ENCODE peak calls at places on chromosomes 4 and X, in five cellular contexts. T is Peyer's patch, G is NB4, V is vagina, I is esophagus muscularis mucosa. B is an unnamed sample.

GRCh38 chrX:142089193-142089592 is 115.9 kb downstream of the MAGEC2 start:
- DNase-seq in T (no peak), I (no peak), G (peak), V (no peak), B (no peak)

GRCh38 chr4:91824773-91825172 is 479.0 kb upstream of the GRID2 start:
- DNase-seq in T (no peak), I (no peak), V (no peak), G (no peak), B (no peak)

GRCh38 chr4:75702919-75703411 is 21.4 kb upstream of the USO1 start:
- DNase-seq in T (no peak), G (no peak), V (no peak), I (no peak), B (no peak)

GRCh38 chrX:22952011-22952410 is 47.7 kb upstream of the DDX53 start:
- DNase-seq in I (no peak), V (no peak), G (peak), T (no peak), B (no peak)

GRCh38 chrX:9846631-9847030 is 60.4 kb downstream of the SHROOM2 start:
- DNase-seq in G (no peak), I (no peak), V (no peak), T (no peak), B (no peak)

GRCh38 chrX:104315555-104315954 is 60.8 kb upstream of the ESX1 start:
- DNase-seq in G (no peak), I (no peak), T (no peak), V (no peak), B (no peak)

GRCh38 chr4:133372699-133373098 is 223.6 kb downstream of the PCDH10 start:
- DNase-seq in V (no peak), G (no peak), I (no peak), T (no peak), B (no peak)

GRCh38 chr4:153465583-153465921 is 608 bp upstream of the TMEM131L start:
- DNase-seq in G (peak), T (peak), I (peak), V (no peak), B (peak)

GRCh38 chr4:110492522-110492921 is 16.6 kb downstream of the ENPEP start:
- DNase-seq in T (no peak), I (no peak), V (no peak), G (peak), B (no peak)

GRCh38 chr4:123256901-123257300 is 139.7 kb upstream of the SPRY1 start:
- DNase-seq in G (no peak), T (no peak), V (no peak), I (no peak), B (no peak)

GRCh38 chrX:134571831-134572230 is 86.4 kb downstream of the PLAC1 start:
- DNase-seq in T (no peak), G (no peak), I (no peak), V (no peak), B (no peak)

GRCh38 chr4:20252656-20253271 is 1.1 kb downstream of the SLIT2 start:
- DNase-seq in T (peak), G (peak), I (no peak), V (peak), B (peak)

GRCh38 chrX:69741706-69742105 is 125.8 kb downstream of the EDA start:
- DNase-seq in V (no peak), T (no peak), I (no peak), G (no peak), B (no peak)

GRCh38 chr4:139367421-139368090 is 65.3 kb upstream of the NDUFC1 start:
- DNase-seq in V (no peak), T (no peak), G (no peak), I (no peak), B (no peak)

GRCh38 chr4:38985363-38986065 is 46.7 kb downstream of the TMEM156 start:
- DNase-seq in V (no peak), I (no peak), T (no peak), G (no peak), B (no peak)

GRCh38 chrX:107561468-107562215 is 66.7 kb upstream of the PRPS1 start:
- DNase-seq in G (no peak), V (no peak), I (no peak), T (no peak), B (no peak)

GRCh38 chrX:97984641-97985040 is 1100.9 kb downstream of the RPA4 start:
- DNase-seq in T (no peak), I (no peak), V (no peak), G (no peak), B (no peak)

GRCh38 chr4:13495753-13496152 is 11.6 kb upstream of the RAB28 start:
- DNase-seq in G (no peak), I (no peak), V (no peak), T (no peak), B (no peak)

GRCh38 chrX:72238183-72238582 is 644 bp downstream of the ERCC6L start:
- DNase-seq in I (no peak), G (no peak), V (no peak), T (no peak), B (no peak)
- H3K4me3 ChIP-seq in I (peak), G (peak), V (no peak), T (no peak), B (peak)

DNA sequence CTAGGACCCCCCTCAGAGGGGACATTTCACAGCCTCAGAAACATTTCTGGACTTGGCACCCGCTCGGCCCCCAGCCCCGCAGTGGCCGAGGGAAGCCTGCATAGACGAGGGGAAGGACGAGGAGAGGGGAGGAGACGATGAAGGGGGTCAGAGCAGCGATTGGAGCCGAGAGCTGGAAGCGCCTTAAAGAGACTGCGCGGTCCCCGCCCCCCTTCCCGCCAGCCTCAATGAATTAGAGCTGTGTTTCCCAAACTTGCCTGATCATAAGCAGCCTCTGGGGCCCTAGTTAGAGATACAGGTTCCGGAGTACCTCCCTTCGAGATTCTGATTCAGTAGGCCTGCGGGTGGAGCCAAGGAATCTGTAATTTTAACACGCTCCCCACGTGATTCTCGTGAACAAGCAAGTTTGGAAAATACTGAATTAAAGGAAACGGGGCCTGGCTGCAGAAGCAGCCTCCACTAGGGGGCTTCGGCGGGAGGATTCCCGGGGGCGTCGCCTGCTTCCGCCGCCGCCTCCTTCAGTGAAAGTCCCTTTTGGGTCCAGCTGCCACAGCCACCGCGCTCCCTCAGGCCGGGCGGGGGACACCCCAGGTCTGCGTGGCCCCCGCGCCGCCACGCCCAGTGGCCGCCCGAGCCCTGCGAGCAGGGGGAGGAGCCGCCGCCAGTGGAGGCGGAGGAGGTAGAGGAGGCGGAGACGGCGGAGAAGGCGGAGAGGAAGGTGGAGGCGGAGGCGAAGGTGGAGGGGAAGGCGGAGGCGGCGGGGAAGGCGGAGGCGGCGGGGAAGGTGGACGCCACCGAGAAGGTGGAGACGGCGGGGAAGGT is at the start of gene USP27X:
- DNase-seq in I (no peak), T (peak), V (no peak), G (peak), B (peak)
- TF ChIP-seq POLR2A in I (no peak), T (no peak), V (peak), G (no peak), B (peak)

GRCh38 chr4:55396305-55397023 is 707 bp downstream of the TMEM165 start:
- DNase-seq in I (no peak), V (no peak), G (peak), T (peak), B (peak)

GRCh38 chr4:55395529-55396304 is at the start of gene TMEM165:
- DNase-seq in G (peak), I (peak), T (peak), V (peak), B (peak)

GRCh38 chr4:55393461-55394320 is 2.1 kb upstream of the TMEM165 start:
- DNase-seq in I (no peak), G (peak), T (no peak), V (no peak), B (no peak)

GRCh38 chr4:55397024-55397520 is 1.3 kb downstream of the TMEM165 start:
- DNase-seq in T (no peak), I (no peak), G (peak), V (no peak), B (peak)

DNA sequence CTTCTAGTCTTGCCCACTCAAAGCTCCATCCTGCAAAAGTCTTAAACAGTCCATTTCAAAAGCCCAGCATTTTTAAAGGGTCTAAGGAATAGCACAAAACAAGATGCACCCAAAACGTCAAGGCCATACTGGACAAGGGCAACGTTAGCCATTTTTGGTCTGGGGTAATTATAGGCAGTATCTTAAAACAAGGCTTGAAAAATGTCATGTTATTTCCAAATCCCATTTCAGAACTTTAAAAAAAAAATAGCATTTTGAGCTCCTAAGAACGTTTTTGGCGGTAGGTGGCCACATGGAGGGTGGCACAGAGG is 584 bp upstream of the TMEM165 start:
- DNase-seq in V (no peak), G (no peak), I (no peak), T (no peak), B (no peak)
- TF ChIP-seq CTCF in V (no peak), G (no peak), I (peak), T (peak), B (no peak)

DNA sequence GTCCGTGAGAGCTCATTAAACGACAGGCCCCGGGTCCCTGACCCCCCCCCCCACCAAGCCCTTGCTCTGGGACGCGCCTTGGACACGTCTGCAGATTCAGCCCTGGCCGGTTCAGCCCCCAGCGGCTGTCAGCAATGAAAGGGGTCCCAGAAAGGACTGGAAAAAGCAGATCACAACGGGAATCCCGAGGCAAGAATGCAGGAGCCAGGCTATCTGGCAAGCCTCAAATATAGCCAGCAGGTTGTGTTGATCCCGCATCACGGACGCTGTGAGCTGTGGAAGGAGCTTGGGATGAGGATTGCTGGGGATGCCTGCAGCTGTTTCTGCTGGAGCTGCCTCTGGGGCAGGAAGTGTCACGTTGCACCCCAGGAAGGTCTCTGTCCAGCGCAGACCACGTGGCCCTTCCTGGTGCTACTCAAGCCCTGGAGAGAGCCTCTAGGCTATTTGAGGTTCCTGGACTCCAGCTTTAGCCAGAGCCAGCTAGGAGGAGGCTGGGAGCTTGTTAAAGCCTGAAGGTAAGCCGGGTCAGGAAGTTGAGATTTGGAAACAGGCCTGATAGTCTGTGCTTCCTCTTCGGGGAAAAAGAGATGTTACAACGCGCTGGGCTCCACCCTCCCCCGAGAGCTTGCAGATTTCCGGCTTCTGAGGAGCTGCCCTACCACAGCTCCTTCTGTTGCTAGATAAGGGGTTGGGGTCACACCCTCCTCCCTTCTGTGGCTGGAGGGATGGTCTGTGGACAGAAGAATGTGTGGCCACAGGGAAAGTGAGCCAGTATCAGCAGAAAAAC is 19.3 kb upstream of the CSF2RA start:
- DNase-seq in T (peak), V (no peak), G (peak), I (no peak), B (peak)
- H3K4me3 ChIP-seq in T (peak), V (no peak), G (peak), I (peak), B (peak)

GRCh38 chrX:130402211-130402684 is 461 bp downstream of the RBMX2 start:
- DNase-seq in V (no peak), I (no peak), G (no peak), T (no peak), B (no peak)

DNA sequence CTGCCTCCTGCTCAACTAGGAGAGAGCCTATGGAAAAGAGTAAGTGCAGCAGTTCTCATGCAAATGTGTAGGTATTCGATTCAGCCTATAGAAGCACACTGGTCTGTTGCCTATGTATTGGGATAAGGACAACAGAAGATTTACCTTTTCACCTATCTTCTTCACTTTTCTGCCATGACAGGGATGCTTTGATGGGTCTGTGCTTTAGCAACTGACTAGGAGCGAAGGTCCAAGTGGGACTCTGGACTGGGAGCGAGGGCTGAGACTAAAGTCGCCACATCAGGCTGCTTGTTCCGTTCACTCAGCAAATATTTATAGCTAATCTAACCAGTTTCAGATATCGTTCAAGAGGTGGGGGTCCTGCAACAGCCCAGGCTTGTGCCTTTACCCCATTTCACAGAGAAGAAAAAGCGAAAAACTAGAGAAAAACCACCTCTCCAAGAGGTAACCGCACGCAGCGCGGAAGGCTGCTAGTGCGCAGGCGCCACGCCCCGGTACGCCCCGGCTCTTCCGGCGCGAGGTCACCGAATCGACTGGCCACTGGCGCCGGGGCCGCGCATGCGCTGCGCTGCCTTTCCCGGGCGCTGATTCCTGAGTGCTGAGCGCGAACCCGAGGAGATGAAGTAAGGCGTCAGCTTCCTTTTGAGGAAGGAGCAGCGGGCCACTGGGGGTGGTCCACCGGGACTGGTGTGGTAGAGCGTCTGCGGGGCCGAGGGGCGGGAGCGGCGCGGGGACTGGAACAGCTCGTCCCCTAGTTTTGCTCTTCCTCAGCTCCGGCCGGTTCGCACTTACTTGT is at the start of gene RBMX2:
- DNase-seq in G (peak), V (no peak), I (no peak), T (peak), B (peak)
- TF ChIP-seq POLR2A in G (peak), V (peak), I (no peak), T (peak), B (peak)

GRCh38 chr4:173259310-173259709 is 74.8 kb downstream of the HMGB2 start:
- DNase-seq in I (no peak), V (no peak), G (no peak), T (no peak), B (no peak)
- TF ChIP-seq CTCF in I (no peak), V (no peak), G (no peak), T (no peak), B (no peak)

GRCh38 chrX:136205882-136206281 is 45.3 kb downstream of the MAP7D3 start:
- DNase-seq in G (no peak), I (no peak), T (no peak), V (no peak), B (peak)
- H3K4me3 ChIP-seq in G (no peak), I (peak), T (no peak), V (peak), B (no peak)

GRCh38 chr4:105179539-105180401 is 33.1 kb downstream of the TET2 start:
- DNase-seq in T (peak), V (no peak), G (no peak), I (no peak), B (no peak)
- TF ChIP-seq POLR2A in T (no peak), V (no peak), G (no peak), I (no peak), B (no peak)